ENCODE peak calls at places on chromosome 12, in seven cellular contexts. F, A, O, L, V, Q and G are unnamed samples.

GRCh38 chr12:27185234-27186045 is 58.6 kb upstream of the STK38L start:
- DNase-seq in F (peak), A (no peak), O (no peak), L (no peak), V (peak), Q (no peak), G (no peak)

GRCh38 chr12:132453361-132454133 is 36.4 kb upstream of the FBRSL1 start:
- DNase-seq in F (peak), A (no peak), O (peak), L (no peak), V (no peak), Q (no peak), G (no peak)

GRCh38 chr12:2383276-2384028 is 330.7 kb downstream of the CACNA1C start:
- DNase-seq in F (no peak), A (no peak), O (peak), L (no peak), V (no peak), Q (no peak), G (no peak)

GRCh38 chr12:106246891-106247730 is 709 bp downstream of the CKAP4 start:
- DNase-seq in F (peak), A (no peak), O (peak), L (peak), V (peak), Q (peak), G (peak)

GRCh38 chr12:1830981-1831930 is 10.9 kb downstream of the LRTM2 start:
- DNase-seq in F (peak), A (peak), O (peak), L (peak), V (peak), Q (peak), G (peak)

GRCh38 chr12:132638541-132639408 is 20.2 kb downstream of the P2RX2 start:
- DNase-seq in F (peak), A (peak), O (peak), L (peak), V (peak), Q (peak), G (no peak)

GRCh38 chr12:89245090-89245489 is 107.2 kb downstream of the DUSP6 start:
- DNase-seq in F (peak), A (no peak), O (peak), L (no peak), V (peak), Q (peak), G (no peak)

GRCh38 chr12:127690161-127690560 is 576.8 kb upstream of the TMEM132C start:
- DNase-seq in F (no peak), A (no peak), O (no peak), L (no peak), V (peak), Q (no peak), G (no peak)

GRCh38 chr12:81167694-81168093 is 89.8 kb downstream of the ACSS3 start:
- DNase-seq in F (peak), A (no peak), O (peak), L (no peak), V (peak), Q (no peak), G (no peak)

GRCh38 chr12:49546481-49546880 is 7.7 kb downstream of the KCNH3 start:
- DNase-seq in F (no peak), A (no peak), O (no peak), L (no peak), V (no peak), Q (no peak), G (no peak)

GRCh38 chr12:72677187-72677586 is 405.0 kb downstream of the TRHDE start:
- DNase-seq in F (no peak), A (no peak), O (no peak), L (no peak), V (peak), Q (no peak), G (no peak)

GRCh38 chr12:30931222-30931621 is 4.7 kb downstream of the TSPAN11 start:
- DNase-seq in F (no peak), A (no peak), O (no peak), L (no peak), V (no peak), Q (no peak), G (no peak)

GRCh38 chr12:25557830-25558436 is 4.8 kb upstream of the LMNTD1 start:
- DNase-seq in F (peak), A (no peak), O (peak), L (no peak), V (peak), Q (peak), G (peak)

GRCh38 chr12:124651508-124652273 is 84.3 kb upstream of the NCOR2 start:
- DNase-seq in F (no peak), A (no peak), O (no peak), L (no peak), V (peak), Q (no peak), G (no peak)

GRCh38 chr12:53806689-53807088 is 54.9 kb upstream of the CISTR start:
- DNase-seq in F (peak), A (no peak), O (no peak), L (no peak), V (peak), Q (no peak), G (no peak)

GRCh38 chr12:117501470-117501869 is 140.0 kb upstream of the NOS1 start:
- DNase-seq in F (no peak), A (no peak), O (no peak), L (no peak), V (no peak), Q (no peak), G (no peak)

GRCh38 chr12:6272300-6273208 is 37.9 kb upstream of the PLEKHG6 start:
- DNase-seq in F (no peak), A (no peak), O (peak), L (no peak), V (no peak), Q (peak), G (no peak)

GRCh38 chr12:124913474-124914391 is 717 bp downstream of the UBC start:
- DNase-seq in F (peak), A (peak), O (peak), L (peak), V (no peak), Q (peak), G (no peak)

GRCh38 chr12:80316141-80316700 is 127.8 kb upstream of the PTPRQ start:
- DNase-seq in F (no peak), A (no peak), O (no peak), L (no peak), V (no peak), Q (peak), G (no peak)

GRCh38 chr12:95096378-95096777 is 23.0 kb upstream of the NR2C1 start:
- DNase-seq in F (no peak), A (no peak), O (no peak), L (no peak), V (no peak), Q (no peak), G (no peak)

GRCh38 chr12:52924764-52925716 is 20.2 kb upstream of the KRT8 start:
- DNase-seq in F (peak), A (peak), O (peak), L (no peak), V (peak), Q (peak), G (no peak)

GRCh38 chr12:42145197-42145549 is 499 bp upstream of the GXYLT1 start:
- DNase-seq in F (peak), A (no peak), O (peak), L (no peak), V (no peak), Q (no peak), G (peak)

GRCh38 chr12:132204064-132204821 is 60.0 kb downstream of the NOC4L start:
- DNase-seq in F (no peak), A (no peak), O (no peak), L (no peak), V (no peak), Q (no peak), G (no peak)

GRCh38 chr12:88520436-88520820 is 59.8 kb downstream of the KITLG start:
- DNase-seq in F (no peak), A (no peak), O (no peak), L (no peak), V (no peak), Q (no peak), G (no peak)

GRCh38 chr12:126752021-126752420 is 1514.9 kb upstream of the TMEM132C start:
- DNase-seq in F (no peak), A (no peak), O (no peak), L (no peak), V (no peak), Q (no peak), G (no peak)

GRCh38 chr12:101277443-101277842 is 2.5 kb upstream of the UTP20 start:
- DNase-seq in F (no peak), A (no peak), O (no peak), L (no peak), V (no peak), Q (no peak), G (no peak)

GRCh38 chr12:117031843-117032592 is 67.2 kb downstream of the TESC start:
- DNase-seq in F (no peak), A (no peak), O (no peak), L (no peak), V (no peak), Q (no peak), G (no peak)

GRCh38 chr12:53232641-53233538 is 881 bp upstream of the RARG start:
- DNase-seq in F (no peak), A (peak), O (peak), L (no peak), V (peak), Q (no peak), G (no peak)

GRCh38 chr12:63752283-63752682 is 27.4 kb upstream of the RXYLT1 start:
- DNase-seq in F (no peak), A (no peak), O (no peak), L (no peak), V (no peak), Q (no peak), G (no peak)

GRCh38 chr12:10235761-10236631 is 23.3 kb downstream of the GABARAPL1 start:
- DNase-seq in F (peak), A (no peak), O (peak), L (peak), V (peak), Q (no peak), G (no peak)

GRCh38 chr12:52054231-52054837 is 3.1 kb downstream of the NR4A1 start:
- DNase-seq in F (no peak), A (no peak), O (no peak), L (no peak), V (peak), Q (no peak), G (no peak)

GRCh38 chr12:108482717-108483212 is 32.3 kb upstream of the FICD start:
- DNase-seq in F (peak), A (no peak), O (peak), L (no peak), V (no peak), Q (no peak), G (no peak)

GRCh38 chr12:41917181-41917580 is 227.5 kb downstream of the GXYLT1 start:
- DNase-seq in F (no peak), A (no peak), O (no peak), L (no peak), V (no peak), Q (no peak), G (no peak)

GRCh38 chr12:78938341-78939084 is 73.9 kb downstream of the SYT1 start:
- DNase-seq in F (no peak), A (no peak), O (no peak), L (no peak), V (no peak), Q (no peak), G (no peak)

GRCh38 chr12:112820796-112821195 is 29.2 kb downstream of the RPH3A start:
- DNase-seq in F (no peak), A (peak), O (no peak), L (peak), V (no peak), Q (no peak), G (no peak)
- H3K18ac ChIP-seq in F (no peak), A (no peak), O (no peak), L (no peak), V (no peak), Q (no peak), G (no peak)

GRCh38 chr12:104360988-104361707 is 57.6 kb downstream of the EID3 start:
- DNase-seq in F (peak), A (no peak), O (peak), L (no peak), V (no peak), Q (peak), G (no peak)
- H3K18ac ChIP-seq in F (no peak), A (no peak), O (no peak), L (no peak), V (no peak), Q (no peak), G (no peak)

GRCh38 chr12:130947028-130947427 is 6.7 kb upstream of the ADGRD1 start:
- DNase-seq in F (no peak), A (no peak), O (no peak), L (no peak), V (no peak), Q (no peak), G (no peak)

GRCh38 chr12:130948751-130949150 is 5.0 kb upstream of the ADGRD1 start:
- DNase-seq in F (no peak), A (no peak), O (no peak), L (no peak), V (no peak), Q (no peak), G (no peak)

GRCh38 chr12:130949806-130950205 is 3.9 kb upstream of the ADGRD1 start:
- DNase-seq in F (no peak), A (no peak), O (no peak), L (no peak), V (no peak), Q (peak), G (no peak)

GRCh38 chr12:130945793-130946492 is 7.8 kb upstream of the ADGRD1 start:
- DNase-seq in F (no peak), A (no peak), O (no peak), L (no peak), V (no peak), Q (no peak), G (no peak)

DNA sequence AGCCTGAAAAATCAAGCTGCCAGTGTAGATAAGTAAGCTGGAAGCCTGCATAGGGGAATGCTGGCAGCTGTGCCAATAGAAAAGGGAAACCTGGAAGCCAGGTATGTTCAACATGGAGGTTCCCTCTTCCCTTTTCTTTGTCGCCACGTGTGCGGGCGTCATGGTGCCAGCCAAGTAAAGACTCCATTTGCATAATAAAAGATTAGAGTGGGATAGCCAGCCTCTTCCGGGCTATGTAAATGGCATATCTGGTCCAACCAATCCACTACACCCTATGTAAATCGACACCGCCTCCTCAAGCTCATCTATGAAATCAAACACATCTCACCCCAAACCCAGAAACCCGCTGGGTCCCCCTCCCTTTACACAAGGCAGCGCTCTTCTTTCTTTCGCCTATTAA is 5.6 kb upstream of the ADGRD1 start:
- DNase-seq in F (no peak), A (peak), O (peak), L (no peak), V (no peak), Q (no peak), G (no peak)
- H3K18ac ChIP-seq in F (no peak), A (peak), O (no peak), L (no peak), V (no peak), Q (no peak), G (no peak)

GRCh38 chr12:13195848-13196301 is 651 bp upstream of the EMP1 start:
- DNase-seq in F (peak), A (no peak), O (peak), L (no peak), V (peak), Q (no peak), G (no peak)

GRCh38 chr12:13192719-13193118 is 3.8 kb upstream of the EMP1 start:
- DNase-seq in F (no peak), A (no peak), O (no peak), L (no peak), V (no peak), Q (no peak), G (no peak)

GRCh38 chr12:13195244-13195643 is 1.3 kb upstream of the EMP1 start:
- DNase-seq in F (peak), A (no peak), O (no peak), L (no peak), V (peak), Q (no peak), G (no peak)

GRCh38 chr12:13194462-13195110 is 1.9 kb upstream of the EMP1 start:
- DNase-seq in F (no peak), A (no peak), O (peak), L (no peak), V (peak), Q (no peak), G (no peak)

DNA sequence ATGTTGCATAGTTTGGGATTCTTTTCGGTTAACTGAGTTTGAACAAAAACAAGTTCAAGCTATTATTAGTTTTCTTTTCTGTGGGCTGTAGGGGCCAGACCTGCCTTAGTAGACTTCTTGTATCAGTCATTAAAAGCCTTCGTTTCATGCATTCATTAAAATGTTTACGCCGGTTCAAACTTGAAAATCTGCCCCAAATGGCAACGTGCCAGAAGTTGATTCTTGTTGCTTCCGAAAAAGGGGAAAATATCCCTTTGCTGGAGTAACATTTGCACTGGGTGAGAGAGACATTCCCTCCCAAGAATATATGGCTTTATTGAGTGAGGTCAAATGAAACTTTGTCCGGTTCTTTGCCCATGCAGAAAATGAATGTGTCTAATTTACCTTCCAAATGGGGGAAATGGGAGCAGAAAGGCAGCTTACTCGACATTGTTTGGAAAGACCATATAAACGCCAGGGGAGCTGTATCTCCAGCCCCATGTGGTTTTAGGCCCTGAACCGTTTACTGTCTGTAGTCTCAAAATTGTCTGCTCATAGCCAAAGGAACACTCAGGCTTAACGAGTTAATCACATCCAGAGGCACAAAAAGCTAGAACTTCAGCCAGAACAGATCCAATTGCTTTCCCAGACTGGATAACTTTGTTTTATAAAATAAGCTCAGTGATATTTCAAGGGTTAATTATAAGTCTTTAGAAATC is 3.0 kb upstream of the EMP1 start:
- DNase-seq in F (no peak), A (no peak), O (no peak), L (no peak), V (no peak), Q (no peak), G (no peak)
- H3K18ac ChIP-seq in F (no peak), A (no peak), O (no peak), L (no peak), V (no peak), Q (no peak), G (no peak)

GRCh38 chr12:103783744-103784664 is 57.0 kb downstream of the NT5DC3 start:
- DNase-seq in F (no peak), A (no peak), O (no peak), L (no peak), V (no peak), Q (no peak), G (no peak)
- H3K18ac ChIP-seq in F (no peak), A (no peak), O (no peak), L (no peak), V (no peak), Q (peak), G (peak)

GRCh38 chr12:16246264-16246663 is 31.2 kb downstream of the SLC15A5 start:
- DNase-seq in F (no peak), A (no peak), O (no peak), L (no peak), V (no peak), Q (no peak), G (no peak)
- H3K18ac ChIP-seq in F (no peak), A (no peak), O (no peak), L (no peak), V (no peak), Q (no peak), G (no peak)

GRCh38 chr12:92729773-92730305 is 27.1 kb downstream of the PLEKHG7 start:
- DNase-seq in F (no peak), A (no peak), O (no peak), L (no peak), V (no peak), Q (no peak), G (no peak)
- H3K18ac ChIP-seq in F (peak), A (no peak), O (no peak), L (no peak), V (no peak), Q (no peak), G (no peak)

DNA sequence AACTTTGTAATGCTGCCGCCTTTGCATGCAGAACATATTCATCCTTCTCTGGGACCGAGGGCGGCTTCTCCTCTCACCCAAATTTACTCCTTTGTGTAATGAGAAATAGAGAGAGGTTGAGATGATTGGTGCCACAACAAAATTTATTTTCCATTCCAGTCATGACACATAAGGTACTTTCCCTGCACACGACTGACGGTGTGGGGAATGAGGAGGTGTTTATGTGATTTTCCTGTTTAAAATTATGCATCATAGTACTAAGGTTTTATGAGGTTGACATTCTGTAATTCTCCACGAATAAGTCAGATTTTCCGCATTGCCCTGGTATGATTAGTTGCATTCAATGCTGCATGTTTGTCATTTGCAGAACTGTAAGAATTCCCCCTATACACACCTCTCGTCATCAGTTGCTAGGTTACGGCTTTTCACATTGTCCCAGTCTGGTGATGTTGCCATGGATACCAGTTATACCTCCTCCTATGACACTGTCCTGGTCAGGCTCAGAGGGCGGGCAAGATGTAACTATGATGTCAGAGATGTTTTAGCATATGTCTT is 23.1 kb downstream of the BICDL1 start:
- DNase-seq in F (peak), A (peak), O (peak), L (no peak), V (peak), Q (peak), G (peak)
- H3K18ac ChIP-seq in F (no peak), A (no peak), O (no peak), L (no peak), V (no peak), Q (no peak), G (no peak)